ENCODE peak calls at places on chromosomes 4 and X, in six cellular contexts. J is endothelial cell of umbilical vein, Z is A549, Q is WTC11, V is HepG2, Y is H1. M is an unnamed sample.
A peak's percentile ranks its signal among the peaks of the same experiment; 100 is the strongest.

GRCh38 chrX:9163153-9163790 is 129.3 kb upstream of the FAM9B start:
- DNase-seq in Z (peak; percentile 54), Q (no peak), J (peak; percentile 33), V (no peak), Y (no peak), M (no peak)

GRCh38 chr4:5746829-5747745 is 36.1 kb downstream of the EVC start:
- DNase-seq in Z (no peak), V (no peak), J (peak; percentile 70), Y (no peak), Q (no peak), M (peak; percentile 2)

GRCh38 chrX:118872102-118872566 is 48.5 kb downstream of the ZCCHC12 start:
- DNase-seq in Q (no peak), Z (no peak), V (no peak), J (no peak), Y (no peak), M (no peak)

GRCh38 chr4:119207051-119207450 is 5.5 kb upstream of the USP53 start:
- DNase-seq in Q (no peak), Y (no peak), V (no peak), J (peak; percentile 51), Z (no peak), M (no peak)

GRCh38 chrX:150966742-150967141 is 16.4 kb upstream of the HMGB3 start:
- DNase-seq in Q (no peak), Z (no peak), J (no peak), V (no peak), Y (no peak), M (no peak)

GRCh38 chrX:31420711-31421151 is 348.9 kb upstream of the FTHL17 start:
- DNase-seq in V (no peak), J (no peak), Q (no peak), Y (no peak), Z (no peak), M (no peak)

GRCh38 chrX:72576161-72576896 is 3.7 kb upstream of the HDAC8 start:
- DNase-seq in Q (no peak), J (no peak), V (peak; percentile 1), Z (peak; percentile 32), Y (no peak), M (no peak)

GRCh38 chrX:154123241-154124219 is 20.5 kb upstream of the OPN1LW start:
- DNase-seq in V (peak; percentile 24), J (peak; percentile 52), Q (no peak), Z (peak; percentile 32), Y (no peak), M (peak; percentile 87)

GRCh38 chr4:109350121-109350520 is 47.7 kb upstream of the COL25A1 start:
- DNase-seq in Z (no peak), Q (no peak), Y (no peak), J (no peak), V (no peak), M (no peak)

GRCh38 chr4:150402968-150403367 is 179.0 kb upstream of the MAB21L2 start:
- DNase-seq in Y (no peak), J (peak; percentile 39), V (no peak), Q (no peak), Z (no peak), M (no peak)

GRCh38 chrX:2707334-2707760 is 16.3 kb downstream of the CD99 start:
- DNase-seq in Q (peak; percentile 54), V (peak; percentile 84), Y (peak; percentile 39), Z (peak; percentile 97), J (peak; percentile 60), M (peak; percentile 19)

GRCh38 chrX:39049975-39050374 is 248.7 kb downstream of the MID1IP1 start:
- DNase-seq in Q (no peak), J (no peak), Z (no peak), V (no peak), Y (no peak), M (no peak)

GRCh38 chrX:17007134-17007768 is 60.8 kb downstream of the REPS2 start:
- DNase-seq in J (peak; percentile 10), Y (no peak), V (peak; percentile 4), Q (peak; percentile 15), Z (peak; percentile 13), M (peak; percentile 20)

GRCh38 chrX:31580227-31580626 is 508.4 kb upstream of the FTHL17 start:
- DNase-seq in Q (no peak), V (no peak), Y (no peak), J (no peak), Z (no peak), M (no peak)

GRCh38 chr4:153573881-153574807 is 108.0 kb downstream of the TMEM131L start:
- DNase-seq in Z (peak; percentile 51), V (peak; percentile 63), J (peak; percentile 85), Q (no peak), Y (no peak), M (no peak)

GRCh38 chrX:40007746-40008705 is 89.7 kb downstream of the BCOR start:
- DNase-seq in Z (no peak), Y (no peak), V (no peak), Q (no peak), J (no peak), M (no peak)

GRCh38 chr4:1086011-1086410 is 27.4 kb downstream of the RNF212 start:
- DNase-seq in Y (no peak), J (no peak), Q (no peak), V (no peak), Z (no peak), M (no peak)

GRCh38 chr4:143021384-143021783 is 163.3 kb upstream of the USP38 start:
- DNase-seq in Q (no peak), J (no peak), V (no peak), Z (no peak), Y (no peak), M (no peak)

GRCh38 chr4:52015366-52015765 is 4.8 kb downstream of the LRRC66 start:
- DNase-seq in V (peak; percentile 58), Z (no peak), Y (no peak), J (peak; percentile 53), Q (no peak), M (peak; percentile 14)
- TF ChIP-seq JUN in V (no peak), Z (no peak), Y (no peak), J (no peak), Q (no peak), M (no peak)

GRCh38 chrX:53284684-53285447 is 3.5 kb upstream of the IQSEC2 start:
- DNase-seq in Z (peak; percentile 48), J (peak; percentile 35), Q (peak; percentile 69), Y (peak; percentile 21), V (peak; percentile 16), M (peak; percentile 74)

GRCh38 chrX:53290441-53291041 is 9.2 kb upstream of the IQSEC2 start:
- DNase-seq in Q (no peak), Y (no peak), J (no peak), Z (no peak), V (no peak), M (no peak)

GRCh38 chrX:53287493-53288138 is 6.2 kb upstream of the IQSEC2 start:
- DNase-seq in J (peak; percentile 45), Q (no peak), V (no peak), Y (no peak), Z (no peak), M (no peak)

GRCh38 chrX:53285591-53285990 is 4.2 kb upstream of the IQSEC2 start:
- DNase-seq in Y (no peak), Z (no peak), Q (no peak), V (no peak), J (no peak), M (no peak)

GRCh38 chrX:53288173-53288572 is 6.8 kb upstream of the IQSEC2 start:
- DNase-seq in Z (no peak), Y (no peak), Q (peak; percentile 54), J (no peak), V (no peak), M (peak; percentile 58)
- TF ChIP-seq JUN in Z (no peak), Y (no peak), Q (no peak), J (no peak), V (no peak), M (no peak)

GRCh38 chr4:126853715-126854114 is 779.0 kb upstream of the INTU start:
- DNase-seq in V (no peak), Y (no peak), Z (no peak), J (no peak), Q (no peak), M (no peak)

GRCh38 chr4:126851391-126851790 is 781.4 kb upstream of the INTU start:
- DNase-seq in V (no peak), Q (no peak), Z (no peak), Y (no peak), J (no peak), M (no peak)

GRCh38 chr4:126850286-126850685 is 782.5 kb upstream of the INTU start:
- DNase-seq in V (no peak), J (peak; percentile 71), Z (peak; percentile 85), Q (no peak), Y (no peak), M (peak; percentile 75)
- TF ChIP-seq JUN in V (no peak), J (peak; percentile 88), Z (no peak), Q (no peak), Y (no peak), M (no peak)

DNA sequence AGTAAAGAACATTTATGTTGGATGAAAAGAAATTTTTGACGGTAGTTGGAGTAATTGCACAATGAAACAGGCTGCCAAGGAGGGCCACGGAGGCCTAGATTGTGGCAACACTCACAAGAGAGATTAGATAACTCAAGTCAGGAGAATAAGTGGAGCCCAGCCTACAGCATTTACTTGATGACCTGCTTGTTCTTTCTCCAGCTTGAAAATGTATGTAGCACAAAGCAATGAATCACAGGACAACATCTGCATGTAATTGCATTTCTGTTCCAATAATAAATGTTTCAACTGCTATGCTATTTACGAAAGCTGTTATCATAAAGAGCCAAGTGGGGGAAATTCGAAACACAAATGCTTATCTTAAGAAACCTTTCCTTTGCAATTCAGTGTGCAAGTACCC is 221.2 kb upstream of the MID1 start:
- DNase-seq in V (no peak), J (no peak), Q (no peak), Y (no peak), Z (no peak), M (peak; percentile 30)
- TF ChIP-seq JUN in V (no peak), J (no peak), Q (no peak), Y (no peak), Z (no peak), M (no peak)

DNA sequence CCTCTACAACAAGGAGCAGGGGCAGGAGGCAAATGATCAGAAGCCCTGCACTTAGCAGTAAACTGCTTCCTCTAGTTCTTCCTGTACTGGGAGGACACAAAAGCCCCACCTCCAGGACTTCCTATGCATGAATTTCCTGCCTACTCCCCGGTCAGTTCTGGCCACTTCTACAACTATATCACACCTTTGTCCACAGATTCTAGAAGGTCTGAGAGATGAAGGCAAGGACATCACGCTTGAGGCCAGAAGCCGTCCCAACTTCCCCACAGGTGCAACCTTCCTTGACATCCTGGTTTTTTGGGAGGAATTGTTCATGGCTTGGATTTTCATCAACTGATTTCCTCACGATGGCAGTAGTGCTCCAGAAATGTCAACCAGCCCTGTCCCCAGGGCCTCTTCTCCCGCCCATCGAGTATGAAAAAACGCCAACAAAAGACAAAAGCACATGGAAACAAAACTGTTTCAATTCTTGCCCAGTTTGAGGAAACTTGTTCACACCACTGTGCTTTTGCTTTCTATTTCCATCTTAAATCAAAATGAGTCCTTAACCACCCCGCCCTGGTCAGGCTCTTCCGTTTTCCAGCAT is 206.5 kb upstream of the STK26 start:
- DNase-seq in V (no peak), Q (no peak), Z (peak; percentile 58), J (peak; percentile 42), Y (no peak), M (no peak)
- TF ChIP-seq JUN in V (no peak), Q (no peak), Z (no peak), J (no peak), Y (no peak), M (no peak)